ENCODE peak calls at places on chromosomes 5 and 9, in four cellular contexts. J is hepatocyte, W is AG09309, L is IMR-90. R is an unnamed sample.

GRCh38 chr5:322942-323879 is 1.7 kb downstream of the AHRR start:
- DNase-seq in J (no peak), W (no peak), L (peak), R (no peak)

GRCh38 chr5:61275841-61276240 is 56.2 kb upstream of the ZSWIM6 start:
- DNase-seq in J (no peak), W (no peak), L (peak), R (peak)

GRCh38 chr5:158977642-158978041 is 122.1 kb downstream of the EBF1 start:
- DNase-seq in J (no peak), W (no peak), L (no peak), R (no peak)

GRCh38 chr5:142186821-142187594 is 78.4 kb downstream of the NDFIP1 start:
- DNase-seq in J (no peak), W (no peak), L (no peak), R (no peak)

GRCh38 chr9:124242331-124243194 is 15.2 kb upstream of the NEK6 start:
- DNase-seq in J (peak), W (no peak), L (peak), R (peak)

GRCh38 chr9:133768859-133769510 is 30.8 kb upstream of the SARDH start:
- DNase-seq in J (peak), W (no peak), L (no peak), R (no peak)

GRCh38 chr5:115098041-115098702 is 71.5 kb downstream of the TRIM36 start:
- DNase-seq in J (peak), W (peak), L (peak), R (peak)

GRCh38 chr5:43256261-43256966 is 56.8 kb downstream of the HMGCS1 start:
- DNase-seq in J (no peak), W (no peak), L (no peak), R (no peak)

GRCh38 chr5:101679816-101680215 is 616.3 kb downstream of the SLCO4C1 start:
- DNase-seq in J (no peak), W (no peak), L (no peak), R (no peak)

GRCh38 chr5:94983861-94984535 is 300.9 kb downstream of the MCTP1 start:
- DNase-seq in J (no peak), W (peak), L (peak), R (peak)

GRCh38 chr5:2523180-2523579 is 228.3 kb downstream of the IRX2 start:
- DNase-seq in J (no peak), W (no peak), L (no peak), R (no peak)

GRCh38 chr5:140112685-140113179 is 1.2 kb upstream of the PURA start:
- DNase-seq in J (no peak), W (no peak), L (peak), R (peak)

DNA sequence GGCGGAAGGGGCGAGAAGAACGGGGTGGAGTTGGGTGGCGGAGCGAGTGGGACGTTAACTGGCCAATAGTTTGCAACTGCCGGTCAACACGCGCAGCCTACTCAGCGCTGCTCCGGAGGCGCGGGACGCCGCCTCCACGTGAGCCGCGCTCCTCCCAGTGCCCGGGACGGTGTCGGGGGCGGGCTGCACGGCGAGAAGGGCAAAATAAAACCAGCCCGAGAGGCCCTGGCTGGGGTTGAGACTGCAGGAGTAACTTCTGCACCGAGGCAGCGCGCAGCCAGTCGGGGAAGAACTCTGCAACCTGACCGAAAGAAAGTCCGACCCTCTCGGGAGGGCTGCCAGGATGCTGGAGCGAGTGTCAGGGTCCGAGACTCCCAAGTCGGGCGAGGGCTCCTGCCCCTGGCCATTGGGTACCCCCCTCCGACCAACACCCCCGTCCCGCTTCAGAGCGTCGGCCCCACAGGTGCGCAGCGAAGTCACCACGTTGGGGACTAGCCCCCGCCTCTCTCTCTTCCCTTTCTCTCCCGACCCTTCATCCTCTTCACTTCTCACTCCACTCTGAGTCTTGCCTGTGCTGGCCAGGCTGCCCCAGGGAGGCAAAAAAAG is 25.1 kb upstream of the ELAVL2 start:
- DNase-seq in J (peak), W (no peak), L (no peak), R (no peak)
- H3K4me3 ChIP-seq in J (peak), W (no peak), L (no peak), R (no peak)

DNA sequence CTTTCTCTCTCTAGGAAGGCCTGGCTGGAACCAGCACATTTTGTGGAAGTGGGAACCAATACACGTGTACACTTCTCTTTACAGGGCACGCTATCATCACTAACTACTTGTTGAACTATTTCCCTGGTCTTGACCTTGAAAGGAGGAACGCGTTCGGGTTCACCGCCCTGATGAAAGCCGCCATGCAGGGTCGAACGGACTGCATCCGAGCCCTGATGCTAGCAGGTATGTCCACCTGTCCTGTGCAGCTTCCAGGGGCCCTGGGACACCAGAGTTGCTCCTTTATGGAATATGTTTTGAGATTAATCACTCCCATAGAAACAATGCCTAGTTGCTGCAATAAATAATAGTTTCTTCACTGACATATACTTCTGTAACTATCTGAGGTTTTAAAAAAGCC is 74.1 kb downstream of the ANKRD33B start:
- DNase-seq in J (no peak), W (no peak), L (no peak), R (no peak)
- H3K4me3 ChIP-seq in J (no peak), W (no peak), L (no peak), R (no peak)

GRCh38 chr5:149322518-149322917 is 22.8 kb upstream of the GRPEL2 start:
- DNase-seq in J (peak), W (no peak), L (no peak), R (no peak)
- H3K4me3 ChIP-seq in J (no peak), W (no peak), L (no peak), R (no peak)

DNA sequence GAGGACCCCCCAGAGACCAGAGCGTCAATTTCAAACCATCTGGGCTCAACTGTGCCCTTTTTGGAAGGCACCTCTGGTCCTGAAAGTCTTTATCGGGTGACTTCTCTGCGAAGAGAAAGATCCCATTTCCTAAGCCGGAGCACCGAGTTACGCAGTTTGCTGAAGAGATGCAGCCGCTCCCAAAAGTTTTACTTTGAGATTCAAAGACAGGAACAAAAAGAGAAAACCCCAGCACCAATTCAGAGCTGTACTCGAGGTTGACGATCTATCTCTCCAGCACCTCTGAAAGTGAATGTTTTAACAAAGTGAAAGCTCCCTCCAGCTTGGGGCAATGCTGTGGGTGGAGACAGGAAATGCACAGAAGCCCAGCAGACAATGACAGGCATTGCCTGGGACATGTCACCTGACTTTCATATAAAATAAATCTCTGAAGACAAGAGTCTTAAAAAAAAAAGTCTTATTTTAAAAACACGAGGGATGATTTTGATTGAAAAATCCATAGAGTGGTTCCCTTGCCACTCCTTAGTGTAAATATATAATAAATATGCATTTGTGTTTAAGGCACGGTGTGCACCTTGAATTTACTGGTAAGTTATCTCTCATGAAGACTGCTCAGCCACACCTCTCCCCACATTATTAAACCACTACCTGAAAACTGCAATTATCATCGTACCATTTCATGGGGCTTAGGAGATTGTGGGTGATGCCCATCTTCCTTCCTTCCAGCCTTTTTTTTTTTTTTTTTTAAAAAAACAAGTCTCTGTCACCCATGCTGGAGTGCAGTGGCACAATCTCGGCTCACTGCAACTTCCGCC is 79.9 kb downstream of the FNBP1 start:
- DNase-seq in J (no peak), W (no peak), L (peak), R (peak)
- H3K4me3 ChIP-seq in J (no peak), W (peak), L (peak), R (peak)

GRCh38 chr9:114382951-114383865 is 4.6 kb downstream of the AKNA start:
- DNase-seq in J (no peak), W (no peak), L (peak), R (no peak)
- H3K4me3 ChIP-seq in J (no peak), W (no peak), L (no peak), R (no peak)

GRCh38 chr5:80609692-80610091 is 39.6 kb upstream of the ANKRD34B start:
- DNase-seq in J (no peak), W (no peak), L (no peak), R (no peak)

GRCh38 chr5:80620206-80620605 is 34.2 kb upstream of the MSH3 start:
- DNase-seq in J (no peak), W (peak), L (peak), R (no peak)

GRCh38 chr5:80619081-80619480 is 35.4 kb upstream of the MSH3 start:
- DNase-seq in J (no peak), W (no peak), L (no peak), R (no peak)

GRCh38 chr5:80615266-80615914 is 39.1 kb upstream of the MSH3 start:
- DNase-seq in J (no peak), W (no peak), L (no peak), R (no peak)
- H3K4me3 ChIP-seq in J (no peak), W (no peak), L (no peak), R (no peak)

DNA sequence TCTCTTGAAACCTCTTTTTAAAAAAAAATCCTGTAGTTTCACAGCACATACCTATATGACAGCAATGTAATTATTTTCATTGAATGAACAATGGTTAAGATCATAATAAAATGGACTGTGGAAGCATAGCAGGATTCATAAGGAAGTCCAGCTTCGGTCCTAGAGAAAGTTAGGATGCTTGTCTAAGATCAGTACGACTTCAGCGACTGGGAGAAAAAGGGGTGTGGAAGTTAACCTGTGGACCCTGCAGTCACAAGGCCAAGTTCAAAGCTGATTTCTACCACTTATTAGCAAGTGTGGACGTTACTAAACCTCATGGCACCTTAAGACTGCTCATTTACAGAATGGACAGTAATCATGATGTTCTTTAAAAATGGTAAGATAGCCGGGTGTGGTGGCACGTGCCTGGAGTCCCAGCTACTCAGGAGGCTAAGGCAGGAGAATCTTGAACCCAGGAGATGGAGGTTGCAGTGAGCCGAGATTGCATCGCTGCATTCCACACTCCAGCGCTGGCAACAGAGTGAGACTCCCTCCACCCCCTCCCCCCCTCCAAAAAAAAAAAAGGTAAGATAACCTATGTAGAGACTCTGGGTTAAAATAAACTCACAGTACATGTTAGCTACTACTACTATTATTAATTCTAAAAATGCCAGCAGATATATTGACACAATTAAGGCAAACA is 71.6 kb upstream of the PCA3 start:
- DNase-seq in J (no peak), W (no peak), L (no peak), R (no peak)
- H3K4me3 ChIP-seq in J (no peak), W (no peak), L (no peak), R (no peak)

GRCh38 chr9:105994970-105995369 is 300.6 kb downstream of the TMEM38B start:
- DNase-seq in J (peak), W (no peak), L (no peak), R (no peak)

GRCh38 chr9:105993051-105993854 is 298.9 kb downstream of the TMEM38B start:
- DNase-seq in J (no peak), W (no peak), L (no peak), R (no peak)

GRCh38 chr9:105993921-105994715 is 299.8 kb downstream of the TMEM38B start:
- DNase-seq in J (no peak), W (no peak), L (no peak), R (no peak)
- H3K4me3 ChIP-seq in J (no peak), W (no peak), L (no peak), R (no peak)

GRCh38 chr9:112772551-112772950 is 22.0 kb downstream of the SNX30 start:
- DNase-seq in J (no peak), W (no peak), L (no peak), R (no peak)

GRCh38 chr9:112774006-112774996 is 23.7 kb downstream of the SNX30 start:
- DNase-seq in J (no peak), W (no peak), L (no peak), R (no peak)

GRCh38 chr9:112771359-112772214 is 21.0 kb downstream of the SNX30 start:
- DNase-seq in J (no peak), W (no peak), L (peak), R (no peak)

GRCh38 chr9:112777914-112778313 is 27.4 kb downstream of the SNX30 start:
- DNase-seq in J (no peak), W (no peak), L (peak), R (no peak)

GRCh38 chr9:112772215-112772509 is 21.6 kb downstream of the SNX30 start:
- DNase-seq in J (no peak), W (no peak), L (no peak), R (no peak)
- H3K4me3 ChIP-seq in J (no peak), W (no peak), L (no peak), R (no peak)

GRCh38 chr5:32714836-32715235 is 3.7 kb downstream of the NPR3 start:
- DNase-seq in J (no peak), W (no peak), L (peak), R (no peak)

GRCh38 chr5:32711693-32712462 is 757 bp downstream of the NPR3 start:
- DNase-seq in J (no peak), W (no peak), L (peak), R (no peak)

GRCh38 chr5:32710859-32711692 is at the start of gene NPR3:
- DNase-seq in J (peak), W (no peak), L (peak), R (peak)

GRCh38 chr5:32713396-32714381 is 2.6 kb downstream of the NPR3 start:
- DNase-seq in J (peak), W (no peak), L (peak), R (no peak)

DNA sequence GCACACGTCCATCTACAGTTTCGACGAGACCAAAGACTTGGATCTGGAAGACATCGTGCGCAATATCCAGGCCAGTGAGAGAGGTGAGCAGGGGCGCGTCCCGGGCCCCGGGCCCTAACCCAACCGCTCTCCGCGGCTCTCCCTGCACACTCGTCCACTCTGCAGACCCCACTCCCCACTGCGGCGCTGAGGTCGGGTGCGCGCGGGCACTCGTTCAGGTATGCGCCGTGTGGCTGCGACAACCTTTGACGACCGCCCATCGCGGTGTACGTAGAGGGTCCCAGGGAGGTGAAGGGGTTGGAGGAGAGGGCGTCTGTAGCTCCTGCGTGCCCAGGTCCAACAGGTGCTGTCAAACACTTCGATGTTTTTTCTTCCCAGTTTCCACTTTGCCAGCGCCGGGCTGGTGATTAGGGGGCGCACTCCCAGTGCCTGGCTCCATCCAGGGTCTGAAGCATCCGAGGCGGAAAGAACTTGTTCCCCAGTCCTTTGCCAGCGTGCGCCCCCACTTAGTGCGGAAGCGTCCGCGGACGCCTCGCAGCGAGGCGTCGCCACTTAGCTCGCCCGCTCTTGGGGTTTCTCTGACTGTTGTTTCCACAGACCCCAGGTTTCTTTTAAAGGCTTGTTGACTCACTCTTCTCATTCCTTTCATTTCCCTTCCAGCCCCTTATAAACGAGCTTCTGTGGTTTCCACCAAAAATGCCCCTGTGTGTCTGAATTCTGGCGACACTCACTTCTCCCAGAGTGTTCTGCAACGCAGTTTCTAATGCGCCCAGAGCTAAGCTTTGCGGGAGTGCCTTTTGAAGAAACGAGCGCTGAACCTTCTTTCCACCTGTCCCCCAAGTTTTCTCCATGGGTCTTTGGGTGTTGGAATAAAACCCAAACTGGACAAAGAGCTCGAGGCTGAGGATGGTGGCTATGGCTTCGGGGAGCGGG is 1.6 kb downstream of the NPR3 start:
- DNase-seq in J (no peak), W (no peak), L (peak), R (peak)
- H3K4me3 ChIP-seq in J (peak), W (peak), L (peak), R (peak)

R was measured in A673.